ENCODE peak calls at places on chromosomes 2 and 18, in four cellular contexts. H is GM12878, B is K562, G is HepG2. J is an unnamed sample.

GRCh38 chr2:100821913-100822260 is 1.9 kb downstream of the NPAS2 start:
- DNase-seq in H (no peak), B (no peak), G (no peak), J (no peak)

GRCh38 chr2:168912466-168913170 is 11.5 kb downstream of the G6PC2 start:
- DNase-seq in H (no peak), B (no peak), G (no peak), J (no peak)

GRCh38 chr2:172921538-172922236 is 154.0 kb upstream of the MAP3K20 start:
- DNase-seq in H (no peak), B (no peak), G (no peak), J (no peak)

GRCh38 chr2:67878743-67879142 is 184.1 kb downstream of the C1D start:
- DNase-seq in H (no peak), B (no peak), G (no peak), J (no peak)

GRCh38 chr18:22467760-22468553 is 50.2 kb upstream of the CTAGE1 start:
- DNase-seq in H (no peak), B (peak), G (no peak), J (no peak)

GRCh38 chr2:189628817-189629552 is 32.3 kb upstream of the ASNSD1 start:
- DNase-seq in H (no peak), B (peak), G (peak), J (no peak)

GRCh38 chr18:73669299-73669698 is 478.3 kb downstream of the FBXO15 start:
- DNase-seq in H (no peak), B (no peak), G (no peak), J (no peak)

GRCh38 chr2:173161040-173161439 is 85.4 kb downstream of the MAP3K20 start:
- DNase-seq in H (no peak), B (no peak), G (no peak), J (no peak)

GRCh38 chr18:45321520-45321919 is 293.8 kb upstream of the SLC14A2 start:
- DNase-seq in H (no peak), B (no peak), G (no peak), J (no peak)

GRCh38 chr2:86048383-86048701 is 57.3 kb downstream of the POLR1A start:
- DNase-seq in H (no peak), B (no peak), G (no peak), J (no peak)

GRCh38 chr2:161141033-161141432 is 19.2 kb upstream of the TANK start:
- DNase-seq in H (no peak), B (no peak), G (no peak), J (no peak)

GRCh38 chr2:64403426-64403825 is 50.5 kb upstream of the LGALSL start:
- DNase-seq in H (no peak), B (no peak), G (no peak), J (no peak)

GRCh38 chr2:213764849-213765248 is 480.6 kb downstream of the SPAG16 start:
- DNase-seq in H (no peak), B (no peak), G (no peak), J (no peak)

GRCh38 chr2:107727318-107727717 is 99.4 kb upstream of the RGPD4 start:
- DNase-seq in H (no peak), B (no peak), G (no peak), J (no peak)

GRCh38 chr18:53710080-53710479 is 514.4 kb downstream of the MBD2 start:
- DNase-seq in H (no peak), B (no peak), G (no peak), J (no peak)

GRCh38 chr2:141554810-141555209 is 576.0 kb downstream of the LRP1B start:
- DNase-seq in H (no peak), B (peak), G (peak), J (peak)

GRCh38 chr2:211458974-211459373 is 902.6 kb downstream of the CPS1 start:
- DNase-seq in H (no peak), B (no peak), G (no peak), J (no peak)

GRCh38 chr2:222613715-222614331 is 42.1 kb downstream of the FARSB start:
- DNase-seq in H (no peak), B (peak), G (peak), J (peak)

GRCh38 chr2:226483745-226484619 is 315.6 kb downstream of the IRS1 start:
- DNase-seq in H (no peak), B (no peak), G (peak), J (no peak)
- TF ChIP-seq FOXK2 in H (no peak), B (no peak), G (no peak), J (no peak)

DNA sequence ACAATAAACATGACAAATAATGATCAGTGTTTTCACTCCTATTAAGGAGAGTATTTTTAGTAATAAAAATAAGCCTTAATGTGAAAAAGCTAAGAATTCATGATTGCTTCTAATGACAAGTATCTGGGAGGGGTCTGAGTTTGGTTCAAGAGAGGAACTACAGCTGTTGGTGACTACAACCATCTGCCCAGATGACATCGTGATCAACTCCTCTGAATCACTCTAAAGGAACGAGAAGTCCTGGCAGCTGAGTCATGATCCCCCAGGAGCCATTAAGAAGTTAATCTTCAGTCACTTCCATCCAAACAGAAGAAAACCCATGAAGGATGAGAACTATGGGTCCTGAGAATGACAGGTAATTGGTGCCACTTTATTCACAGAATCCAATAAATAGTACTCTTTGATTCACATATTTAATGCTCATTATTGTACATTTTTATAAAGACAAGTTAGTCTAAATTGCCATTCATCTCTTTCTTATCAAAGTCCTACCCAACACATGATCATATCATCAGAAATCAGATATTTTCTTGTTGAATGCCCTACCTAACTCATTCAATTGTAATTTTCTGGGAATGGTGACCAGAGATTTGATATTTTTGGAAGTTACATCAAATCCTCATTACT is 6.8 kb downstream of the TFPI start:
- DNase-seq in H (no peak), B (peak), G (no peak), J (no peak)
- TF ChIP-seq FOXK2 in H (no peak), B (no peak), G (no peak), J (no peak)

GRCh38 chr2:70789304-70790078 is 952 bp downstream of the FIGLA start:
- DNase-seq in H (no peak), B (peak), G (peak), J (peak)

GRCh38 chr2:70779911-70780580 is 10.4 kb downstream of the FIGLA start:
- DNase-seq in H (no peak), B (no peak), G (no peak), J (no peak)

GRCh38 chr2:70790079-70790963 is at the start of gene FIGLA:
- DNase-seq in H (no peak), B (no peak), G (no peak), J (no peak)

GRCh38 chr2:70784320-70784719 is 6.1 kb downstream of the FIGLA start:
- DNase-seq in H (no peak), B (no peak), G (no peak), J (no peak)

DNA sequence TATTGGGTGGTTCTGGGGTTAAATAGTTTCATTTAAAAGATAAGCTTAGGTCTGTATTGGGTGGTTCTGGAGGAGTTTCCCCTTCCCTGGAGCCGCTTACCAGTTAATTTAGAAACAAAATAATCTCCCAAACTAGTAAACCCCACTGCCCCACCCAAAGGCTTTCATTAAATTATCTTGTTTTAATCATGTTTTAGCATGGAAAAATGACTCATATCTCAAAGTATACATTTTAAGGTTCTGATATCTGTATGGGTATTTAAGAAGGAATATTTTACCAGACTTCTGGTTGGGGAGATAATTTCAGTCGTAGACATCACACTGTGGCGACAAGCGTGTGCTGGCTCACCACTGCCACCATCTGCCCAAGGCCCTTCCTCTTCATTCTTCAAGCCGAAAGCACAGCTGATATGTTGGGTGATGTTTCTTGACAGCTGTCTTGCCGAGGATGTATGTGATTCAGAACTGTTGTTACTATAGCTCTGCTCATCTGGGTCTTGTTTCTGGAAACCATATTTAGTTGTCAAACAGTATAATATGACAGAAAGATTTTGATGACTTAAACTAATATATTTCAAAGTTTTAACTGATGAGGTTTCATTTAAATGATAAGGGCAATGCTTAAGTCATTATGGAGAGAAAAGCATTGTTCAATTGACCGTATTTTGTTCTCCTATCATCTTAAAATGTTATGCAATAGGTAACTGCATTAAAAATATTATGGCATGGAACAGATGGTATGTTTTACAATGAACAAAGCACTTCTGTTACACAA is 5.1 kb downstream of the FIGLA start:
- DNase-seq in H (no peak), B (peak), G (peak), J (peak)
- TF ChIP-seq FOXK2 in H (no peak), B (no peak), G (no peak), J (no peak)

GRCh38 chr2:129490666-129491065 is 488.8 kb upstream of the RAB6C start:
- DNase-seq in H (no peak), B (no peak), G (no peak), J (no peak)
- TF ChIP-seq FOXK2 in H (no peak), B (no peak), G (no peak), J (no peak)

DNA sequence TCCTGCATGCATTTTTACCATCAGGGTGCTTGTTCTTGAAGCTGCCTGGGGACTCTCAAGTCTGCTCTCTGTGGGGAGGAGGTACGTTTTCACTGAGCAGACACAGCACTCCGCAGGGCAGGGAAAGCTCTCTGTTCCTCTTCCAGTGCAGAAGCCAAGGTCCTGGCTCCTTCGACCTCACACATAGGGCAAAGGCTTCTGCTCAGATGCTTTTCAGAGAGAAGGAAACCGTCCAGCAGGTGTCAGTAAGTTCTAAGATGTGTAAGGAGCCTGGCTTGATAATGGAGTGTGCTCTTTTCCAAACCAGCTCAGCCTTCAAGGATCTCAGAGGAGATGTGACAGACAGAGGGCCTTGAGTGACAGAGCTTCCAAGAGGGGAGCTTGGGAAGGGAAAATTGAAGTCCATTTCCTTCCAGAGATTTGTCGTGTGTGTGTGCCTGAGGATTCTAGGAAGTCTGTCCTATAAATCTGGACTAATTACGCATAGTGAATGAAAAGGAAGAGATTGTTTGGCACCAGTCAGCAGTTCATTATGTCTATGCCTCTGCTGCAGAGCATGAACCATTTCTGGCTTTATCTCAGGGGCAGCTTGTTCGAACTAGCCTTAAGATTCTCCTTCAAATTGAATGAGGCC is 67.4 kb upstream of the UPP2 start:
- DNase-seq in H (no peak), B (peak), G (peak), J (peak)
- TF ChIP-seq FOXK2 in H (no peak), B (no peak), G (no peak), J (no peak)

GRCh38 chr2:8677646-8678592 is 3.9 kb upstream of the ID2 start:
- DNase-seq in H (no peak), B (peak), G (peak), J (peak)
- TF ChIP-seq FOXK2 in H (no peak), B (peak), G (no peak), J (no peak)

GRCh38 chr18:59718108-59719057 is 21.2 kb upstream of the CCBE1 start:
- DNase-seq in H (no peak), B (no peak), G (no peak), J (no peak)
- TF ChIP-seq FOXK2 in H (no peak), B (no peak), G (no peak), J (no peak)

GRCh38 chr18:9855686-9856085 is 30.1 kb upstream of the TXNDC2 start:
- DNase-seq in H (no peak), B (no peak), G (no peak), J (no peak)

GRCh38 chr18:9854801-9855676 is 30.7 kb upstream of the TXNDC2 start:
- DNase-seq in H (no peak), B (no peak), G (peak), J (no peak)

GRCh38 chr18:9859232-9859631 is 26.5 kb upstream of the TXNDC2 start:
- DNase-seq in H (no peak), B (no peak), G (no peak), J (no peak)

GRCh38 chr18:9858642-9859041 is 27.1 kb upstream of the TXNDC2 start:
- DNase-seq in H (no peak), B (no peak), G (no peak), J (no peak)

GRCh38 chr18:9856097-9856496 is 29.7 kb upstream of the TXNDC2 start:
- DNase-seq in H (no peak), B (no peak), G (no peak), J (no peak)
- TF ChIP-seq FOXK2 in H (no peak), B (no peak), G (no peak), J (no peak)

GRCh38 chr2:2662037-2662846 is 331.2 kb upstream of the MYT1L start:
- DNase-seq in H (no peak), B (no peak), G (no peak), J (no peak)

GRCh38 chr2:2660789-2661355 is 329.8 kb upstream of the MYT1L start:
- DNase-seq in H (no peak), B (no peak), G (no peak), J (no peak)

GRCh38 chr2:2664989-2665833 is 334.1 kb upstream of the MYT1L start:
- DNase-seq in H (no peak), B (peak), G (peak), J (no peak)

GRCh38 chr2:2663401-2664036 is 332.4 kb upstream of the MYT1L start:
- DNase-seq in H (no peak), B (no peak), G (no peak), J (no peak)

DNA sequence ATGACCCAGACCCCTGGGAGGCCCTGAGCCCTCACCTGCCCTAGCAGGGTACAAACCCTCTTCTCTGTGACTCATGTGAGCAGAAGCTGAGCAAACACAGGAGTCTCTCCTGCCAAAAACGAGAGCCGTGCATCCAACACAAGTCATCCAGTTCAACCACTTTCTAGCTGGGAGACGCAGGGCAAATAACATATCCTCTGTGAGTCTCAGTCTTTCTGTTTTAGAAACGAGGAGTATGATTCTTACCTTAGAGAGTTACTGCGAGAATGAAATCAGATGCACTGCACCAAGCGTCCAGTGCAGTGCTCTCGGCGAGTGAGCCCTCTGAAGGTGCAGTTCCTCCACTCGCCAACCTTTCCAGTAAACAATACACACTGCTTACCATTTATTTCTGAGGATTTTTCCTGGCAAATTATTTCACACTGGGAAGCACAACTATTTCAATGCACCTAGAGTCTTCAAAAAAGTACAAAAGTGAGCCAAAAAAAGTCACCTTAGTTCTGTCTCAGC is 331.8 kb upstream of the MYT1L start:
- DNase-seq in H (no peak), B (no peak), G (no peak), J (no peak)
- TF ChIP-seq FOXK2 in H (no peak), B (no peak), G (no peak), J (no peak)

J was measured in HEK293T.